ENCODE peak calls at places on chromosome 10, in nine cellular contexts. Q, C, V, K, E, T, U, W and G are unnamed samples.

GRCh38 chr10:125145636-125146035 is 14.7 kb downstream of the CTBP2 start:
- DNase-seq in K (no peak), U (no peak), Q (no peak), C (no peak), V (no peak), W (no peak), T (no peak), E (no peak), G (no peak)

GRCh38 chr10:116522803-116523381 is 22.8 kb upstream of the PNLIP start:
- DNase-seq in E (no peak), U (no peak), V (no peak), W (no peak), K (no peak), T (no peak), C (no peak), Q (no peak), G (no peak)

GRCh38 chr10:33117816-33118215 is 159.8 kb upstream of the ITGB1 start:
- DNase-seq in W (no peak), V (no peak), U (no peak), E (no peak), K (no peak), Q (no peak), C (no peak), T (no peak), G (no peak)

GRCh38 chr10:124941823-124942222 is at the start of gene ZRANB1:
- DNase-seq in C (no peak), U (no peak), K (no peak), Q (no peak), W (no peak), T (no peak), V (no peak), E (no peak), G (no peak)

GRCh38 chr10:110530131-110530831 is 32.6 kb downstream of the DUSP5 start:
- DNase-seq in T (peak), U (peak), V (no peak), Q (peak), E (no peak), K (no peak), C (no peak), W (peak), G (peak)

GRCh38 chr10:74202356-74202755 is 51.3 kb downstream of the ADK start:
- DNase-seq in Q (no peak), U (no peak), E (no peak), T (no peak), C (no peak), V (no peak), W (no peak), K (no peak), G (no peak)

GRCh38 chr10:15370741-15371701 is at the start of gene FAM171A1:
- DNase-seq in V (no peak), W (peak), E (peak), U (peak), K (peak), Q (peak), C (no peak), T (peak), G (peak)

GRCh38 chr10:86756511-86757109 is at the start of gene BMPR1A:
- DNase-seq in W (peak), U (no peak), E (no peak), V (no peak), K (peak), T (no peak), Q (peak), C (no peak), G (peak)

GRCh38 chr10:12194752-12195271 is 879 bp downstream of the NUDT5 start:
- DNase-seq in U (peak), K (peak), T (no peak), E (no peak), Q (peak), C (no peak), W (peak), V (no peak), G (no peak)

GRCh38 chr10:32054087-32054486 is 2.1 kb downstream of the KIF5B start:
- DNase-seq in T (peak), C (no peak), Q (no peak), K (no peak), V (no peak), W (no peak), U (no peak), E (no peak), G (no peak)

GRCh38 chr10:83539528-83540308 is 599.6 kb upstream of the GHITM start:
- DNase-seq in W (peak), K (no peak), T (no peak), U (no peak), C (no peak), E (no peak), Q (no peak), V (peak), G (no peak)

GRCh38 chr10:90775351-90776028 is 82.3 kb downstream of the HTR7 start:
- DNase-seq in C (no peak), T (no peak), Q (no peak), V (no peak), K (no peak), W (no peak), E (no peak), U (no peak), G (no peak)

GRCh38 chr10:29486466-29486865 is 148.3 kb downstream of the SVIL start:
- DNase-seq in K (no peak), Q (no peak), U (no peak), V (no peak), T (no peak), C (no peak), W (no peak), E (no peak), G (no peak)

GRCh38 chr10:123301077-123301875 is 147.1 kb downstream of the BUB3 start:
- DNase-seq in V (peak), C (no peak), Q (peak), K (no peak), U (peak), T (no peak), E (peak), W (peak), G (no peak)

GRCh38 chr10:119090968-119091367 is 10.4 kb upstream of the EIF3A start:
- DNase-seq in W (no peak), T (peak), K (peak), V (no peak), U (no peak), Q (no peak), C (no peak), E (no peak), G (no peak)

GRCh38 chr10:132319853-132320669 is 11.9 kb upstream of the LRRC27 start:
- DNase-seq in Q (no peak), C (no peak), K (no peak), U (no peak), V (peak), W (no peak), T (peak), E (peak), G (peak)

GRCh38 chr10:130394832-130395231 is 258.6 kb downstream of the GLRX3 start:
- DNase-seq in E (no peak), U (no peak), K (peak), C (no peak), Q (no peak), W (no peak), T (no peak), V (no peak), G (no peak)

GRCh38 chr10:58651040-58651439 is 138.4 kb downstream of the BICC1 start:
- DNase-seq in W (no peak), T (no peak), E (no peak), Q (no peak), K (no peak), V (no peak), U (no peak), C (no peak), G (no peak)

GRCh38 chr10:17785276-17785935 is 23.7 kb upstream of the MRC1 start:
- DNase-seq in Q (no peak), V (no peak), W (no peak), C (no peak), U (no peak), E (no peak), T (no peak), K (no peak), G (no peak)

GRCh38 chr10:124946945-124947344 is 5.0 kb downstream of the ZRANB1 start:
- DNase-seq in E (no peak), C (no peak), W (no peak), U (no peak), T (no peak), V (no peak), K (no peak), Q (no peak), G (no peak)

GRCh38 chr10:91196268-91197043 is 24.0 kb upstream of the PCGF5 start:
- DNase-seq in K (no peak), Q (no peak), W (no peak), V (no peak), C (no peak), U (no peak), T (no peak), E (no peak), G (no peak)

GRCh38 chr10:71601273-71601672 is 118.3 kb downstream of the C10orf105 start:
- DNase-seq in E (no peak), K (no peak), Q (no peak), U (no peak), T (no peak), C (no peak), V (no peak), W (no peak), G (no peak)

GRCh38 chr10:103382769-103383168 is 13.5 kb downstream of the ATP5MK start:
- DNase-seq in C (no peak), W (no peak), Q (no peak), U (no peak), T (no peak), K (no peak), V (no peak), E (no peak), G (no peak)

GRCh38 chr10:97117372-97117771 is 68.4 kb downstream of the SLIT1 start:
- DNase-seq in Q (no peak), C (no peak), E (no peak), K (no peak), T (no peak), V (no peak), U (no peak), W (no peak), G (no peak)

GRCh38 chr10:23198610-23198939 is 6.5 kb downstream of the PTF1A start:
- DNase-seq in Q (no peak), W (no peak), U (no peak), E (no peak), K (no peak), C (no peak), V (no peak), T (no peak), G (no peak)

GRCh38 chr10:76301950-76302349 is 870.5 kb downstream of the LRMDA start:
- DNase-seq in U (no peak), T (no peak), C (no peak), W (no peak), E (no peak), Q (no peak), K (no peak), V (no peak), G (no peak)

GRCh38 chr10:102644646-102645387 is 538 bp downstream of the TRIM8 start:
- DNase-seq in W (peak), Q (peak), E (no peak), T (peak), K (peak), U (peak), V (no peak), C (peak), G (peak)